ENCODE peak calls at places on chromosome 11, in seven cellular contexts. M, E, Q, K, O, B and P are unnamed samples. For H3K9me3, the result is how much of the 10 kb centered on the place peaks cover.

GRCh38 chr11:92811341-92811740 is 158.1 kb upstream of the MTNR1B start:
- DNase-seq in M (no peak), E (no peak), Q (no peak), K (no peak), O (no peak), B (peak), P (no peak)

GRCh38 chr11:9893474-9893873 is 229.6 kb downstream of the SWAP70 start:
- DNase-seq in M (no peak), E (no peak), Q (no peak), K (no peak), O (no peak), B (peak), P (peak)

GRCh38 chr11:114271316-114271715 is 24.9 kb upstream of the NNMT start:
- DNase-seq in M (no peak), E (no peak), Q (no peak), K (no peak), O (no peak), B (no peak), P (no peak)

GRCh38 chr11:95255523-95256165 is 24.6 kb upstream of the SESN3 start:
- DNase-seq in M (no peak), E (no peak), Q (no peak), K (no peak), O (no peak), B (no peak), P (no peak)

GRCh38 chr11:73281796-73282660 is 9.9 kb downstream of the P2RY6 start:
- DNase-seq in M (peak), E (no peak), Q (no peak), K (no peak), O (no peak), B (no peak), P (no peak)

GRCh38 chr11:316031-316701 is 2.3 kb downstream of the IFITM1 start:
- DNase-seq in M (peak), E (no peak), Q (peak), K (no peak), O (no peak), B (no peak), P (no peak)

GRCh38 chr11:39806652-39807051 is 1652.8 kb downstream of the LRRC4C start:
- DNase-seq in M (no peak), E (no peak), Q (no peak), K (no peak), O (no peak), B (no peak), P (no peak)

GRCh38 chr11:20042025-20042639 is 118.1 kb downstream of the DBX1 start:
- DNase-seq in M (no peak), E (no peak), Q (no peak), K (no peak), O (no peak), B (peak), P (no peak)

GRCh38 chr11:80282643-80283042 is 841.8 kb upstream of the TENM4 start:
- DNase-seq in M (no peak), E (no peak), Q (no peak), K (no peak), O (no peak), B (no peak), P (no peak)
- H3K9me3 ChIP-seq in M (under half), E (under half), Q (under half), K (under half), O (under half), B (under half), P (under half)

DNA sequence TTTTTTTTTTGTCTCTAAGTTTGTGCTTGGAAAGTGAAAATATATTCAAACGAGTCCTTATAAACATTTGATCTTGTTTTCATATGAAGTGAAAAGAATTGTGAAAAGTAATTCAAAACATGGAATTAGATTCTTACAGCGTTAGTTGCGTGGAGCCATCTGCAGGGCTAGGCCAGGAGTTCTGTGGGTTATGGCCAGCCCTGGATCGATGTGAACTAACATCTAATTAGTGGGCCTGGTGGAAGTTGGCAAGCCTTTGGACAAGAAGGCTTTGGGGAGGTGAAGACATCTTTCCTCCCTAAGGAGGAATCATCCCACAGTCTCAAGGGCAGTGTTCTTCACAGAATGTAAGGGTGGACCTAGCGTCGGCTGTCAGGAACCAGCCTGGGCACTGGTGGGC is 37.3 kb downstream of the PARVA start:
- DNase-seq in M (no peak), E (no peak), Q (no peak), K (no peak), O (no peak), B (no peak), P (no peak)
- H3K4me3 ChIP-seq in M (no peak), E (no peak), Q (no peak), K (no peak), O (no peak), B (no peak), P (no peak)

DNA sequence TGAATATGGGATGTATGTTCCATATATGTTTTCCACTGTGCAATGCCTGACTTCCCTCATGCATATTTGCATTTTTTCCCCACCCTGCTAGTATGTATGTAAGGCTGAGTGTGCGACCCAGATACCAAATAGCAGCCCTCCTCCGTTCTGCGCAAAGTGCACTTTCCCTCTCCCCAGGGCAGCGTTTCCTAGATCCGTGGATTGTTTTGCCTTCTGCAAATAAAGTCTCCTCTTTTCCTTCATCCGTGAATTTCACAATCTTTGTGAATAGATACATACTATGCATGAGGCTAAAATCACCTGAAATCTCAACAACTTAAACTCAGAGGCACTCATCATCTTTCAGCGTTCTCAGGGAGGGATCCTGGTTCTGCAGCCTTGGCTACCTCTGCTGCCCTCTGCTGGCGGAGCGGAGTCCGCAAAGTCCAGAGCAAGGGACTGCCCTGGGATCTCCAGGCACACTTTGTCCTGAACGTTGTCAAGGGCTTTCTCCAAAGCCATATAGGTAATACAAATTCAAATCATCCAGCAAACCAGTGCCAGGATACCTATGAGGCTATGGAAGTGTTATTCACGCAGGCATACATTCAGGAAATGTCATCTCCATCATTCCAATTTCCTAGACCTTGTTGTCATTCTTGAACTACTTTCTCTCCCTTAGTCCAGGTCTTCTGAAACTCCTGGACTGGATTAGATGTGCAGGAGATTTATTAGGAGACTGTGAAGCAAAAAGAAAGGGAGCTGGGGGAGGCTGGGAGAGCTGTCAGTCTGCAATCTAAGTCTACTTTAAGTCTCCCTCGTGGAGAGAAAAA is 53.1 kb downstream of the CNTF start:
- DNase-seq in M (peak), E (peak), Q (peak), K (peak), O (peak), B (peak), P (peak)
- H3K9me3 ChIP-seq in M (under half), E (under half), Q (under half), K (under half), O (under half), B (under half), P (under half)

GRCh38 chr11:2693271-2693833 is 6.4 kb downstream of the KCNQ1OT1 start:
- DNase-seq in M (peak), E (no peak), Q (no peak), K (no peak), O (no peak), B (no peak), P (no peak)
- H3K4me3 ChIP-seq in M (no peak), E (no peak), Q (no peak), K (no peak), O (no peak), B (no peak), P (no peak)

DNA sequence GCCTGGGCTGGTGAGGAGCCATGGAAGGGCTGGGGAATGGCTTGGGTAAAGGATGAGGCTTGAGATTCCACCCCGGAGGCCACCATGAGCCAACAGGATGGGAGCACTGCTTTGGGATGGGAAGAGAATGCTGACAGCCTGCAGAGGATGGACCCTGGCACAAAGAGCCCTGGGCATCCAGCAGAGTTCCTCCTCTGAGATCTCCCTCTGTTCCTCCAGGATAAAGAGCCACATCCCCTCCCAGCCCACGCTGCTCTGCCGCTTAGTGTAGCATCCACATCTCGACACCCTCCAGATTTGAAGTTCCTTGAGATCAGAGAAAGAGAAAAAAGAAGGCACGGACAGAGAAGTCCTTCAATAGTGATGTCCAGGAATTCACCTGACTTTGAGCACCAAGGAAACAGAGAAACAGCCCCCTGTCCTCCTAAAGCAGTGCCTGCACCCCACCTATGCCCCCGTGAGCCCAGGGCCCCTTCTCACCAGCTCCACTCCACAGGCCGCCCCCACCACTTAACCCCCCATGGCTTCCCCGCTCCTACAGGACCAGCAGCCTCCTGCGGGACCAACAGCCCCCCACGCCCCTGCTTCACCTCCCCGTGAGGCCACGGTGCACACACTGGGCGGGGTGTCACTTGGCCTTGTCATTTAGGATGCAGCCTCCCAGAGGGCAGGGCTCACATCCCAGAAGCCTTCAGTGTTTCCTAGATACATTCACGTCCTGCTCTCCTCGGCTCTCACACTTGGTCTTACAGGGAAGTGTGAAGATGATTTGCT is 180.5 kb downstream of the SHANK2 start:
- DNase-seq in M (no peak), E (no peak), Q (no peak), K (no peak), O (no peak), B (no peak), P (no peak)
- H3K9me3 ChIP-seq in M (under half), E (under half), Q (under half), K (under half), O (under half), B (under half), P (under half)